ENCODE peak calls at places on chromosomes 1 and 21, in five cellular contexts. S is adrenal gland, H is stomach, C is right lobe of liver, B is gastrocnemius medialis. A is an unnamed sample.

GRCh38 chr1:55107111-55107510 is 67.8 kb downstream of the PCSK9 start:
- DNase-seq in B (no peak), H (no peak), S (no peak), C (no peak), A (no peak)

GRCh38 chr1:220410681-220411080 is 117.3 kb upstream of the MARK1 start:
- DNase-seq in H (no peak), B (no peak), C (no peak), S (no peak), A (no peak)

GRCh38 chr1:245156736-245157505 is 2.1 kb downstream of the KIF26B start:
- DNase-seq in H (peak; percentile 51), S (no peak), C (no peak), B (no peak), A (no peak)

GRCh38 chr1:104706631-104707147 is 957.0 kb downstream of the AMY1C start:
- DNase-seq in S (no peak), B (no peak), H (no peak), C (no peak), A (no peak)

GRCh38 chr1:75855010-75855409 is 58.3 kb downstream of the MSH4 start:
- DNase-seq in B (no peak), S (no peak), H (no peak), C (peak; percentile 50), A (no peak)

GRCh38 chr1:71738256-71738655 is 544.1 kb downstream of the NEGR1 start:
- DNase-seq in C (no peak), H (no peak), S (no peak), B (no peak), A (no peak)

GRCh38 chr1:35544976-35545375 is 12.2 kb downstream of the KIAA0319L start:
- DNase-seq in H (no peak), S (peak; percentile 69), C (peak; percentile 69), B (peak; percentile 67), A (peak; percentile 63)

GRCh38 chr1:65558215-65558614 is 137.7 kb downstream of the LEPR start:
- DNase-seq in B (no peak), H (no peak), C (no peak), S (no peak), A (no peak)

GRCh38 chr1:180905927-180906326 is 6.8 kb upstream of the KIAA1614 start:
- DNase-seq in B (no peak), C (no peak), H (no peak), S (no peak), A (no peak)

GRCh38 chr1:38396606-38397005 is 350.0 kb upstream of the POU3F1 start:
- DNase-seq in C (no peak), B (no peak), S (no peak), H (no peak), A (no peak)

GRCh38 chr1:81703736-81704463 is 96.8 kb upstream of the ADGRL2 start:
- DNase-seq in H (no peak), B (no peak), C (no peak), S (no peak), A (no peak)

GRCh38 chr1:84298688-84299535 is 2.6 kb upstream of the SAMD13 start:
- DNase-seq in S (peak; percentile 54), B (peak; percentile 39), H (peak; percentile 31), C (peak; percentile 48), A (peak; percentile 47)

GRCh38 chr1:30410153-30410851 is 313.1 kb downstream of the MATN1 start:
- DNase-seq in S (no peak), C (no peak), B (no peak), H (peak; percentile 17), A (no peak)

GRCh38 chr1:201141418-201141817 is 12.9 kb downstream of the TMEM9 start:
- DNase-seq in H (no peak), S (no peak), C (no peak), B (peak; percentile 5), A (no peak)

GRCh38 chr1:31904339-31905092 is 33.7 kb downstream of the PTP4A2 start:
- DNase-seq in S (no peak), H (no peak), B (peak; percentile 63), C (no peak), A (peak; percentile 53)

GRCh38 chr1:40789675-40790430 is 6.3 kb downstream of the KCNQ4 start:
- DNase-seq in C (no peak), B (no peak), S (no peak), H (no peak), A (no peak)

GRCh38 chr1:200738348-200738732 is 353 bp upstream of the CAMSAP2 start:
- DNase-seq in H (no peak), S (no peak), C (no peak), B (no peak), A (no peak)

GRCh38 chr1:175839678-175840669 is 96.6 kb upstream of the TNR start:
- DNase-seq in C (no peak), S (no peak), H (no peak), B (no peak), A (no peak)

GRCh38 chr1:19411612-19412011 is 73.7 kb downstream of the CAPZB start:
- DNase-seq in B (no peak), C (no peak), H (no peak), S (no peak), A (no peak)

GRCh38 chr1:37031419-37031818 is 2.9 kb downstream of the GRIK3 start:
- DNase-seq in B (no peak), C (no peak), H (no peak), S (no peak), A (no peak)

GRCh38 chr1:87204441-87204840 is 124.2 kb upstream of the LMO4 start:
- DNase-seq in H (no peak), B (no peak), S (no peak), C (no peak), A (no peak)

GRCh38 chr1:12305377-12305776 is 75.5 kb downstream of the VPS13D start:
- DNase-seq in S (no peak), H (no peak), C (no peak), B (no peak), A (no peak)

GRCh38 chr1:163142152-163142551 is 60.6 kb downstream of the RGS5 start:
- DNase-seq in B (no peak), C (no peak), S (no peak), H (no peak), A (no peak)

GRCh38 chr1:22689505-22689904 is 21.1 kb upstream of the EPHB2 start:
- DNase-seq in B (no peak), C (no peak), H (no peak), S (no peak), A (no peak)

GRCh38 chr1:193335797-193336428 is 149.5 kb upstream of the B3GALT2 start:
- DNase-seq in C (no peak), S (no peak), H (no peak), B (no peak), A (no peak)

GRCh38 chr1:110554871-110555801 is 36.2 kb upstream of the KCNA10 start:
- DNase-seq in H (peak; percentile 53), C (peak; percentile 50), S (peak; percentile 47), B (no peak), A (peak; percentile 50)

GRCh38 chr1:48470506-48470905 is 1.5 kb downstream of the SPATA6 start:
- DNase-seq in C (no peak), S (peak; percentile 49), H (peak; percentile 57), B (peak; percentile 22), A (peak; percentile 37)

GRCh38 chr21:25717491-25718139 is 17.1 kb downstream of the ATP5PF start:
- DNase-seq in S (no peak), B (no peak), H (no peak), C (no peak), A (no peak)

GRCh38 chr1:28449904-28450303 is 55.9 kb upstream of the RCC1 start:
- DNase-seq in B (no peak), S (no peak), H (no peak), C (no peak), A (no peak)

GRCh38 chr1:15489052-15489736 is 13.3 kb downstream of the CELA2B start:
- DNase-seq in S (no peak), B (peak; percentile 17), H (no peak), C (no peak), A (no peak)

GRCh38 chr1:158259117-158259516 is 4.9 kb downstream of the CD1A start:
- DNase-seq in H (no peak), B (no peak), C (no peak), S (no peak), A (no peak)

DNA sequence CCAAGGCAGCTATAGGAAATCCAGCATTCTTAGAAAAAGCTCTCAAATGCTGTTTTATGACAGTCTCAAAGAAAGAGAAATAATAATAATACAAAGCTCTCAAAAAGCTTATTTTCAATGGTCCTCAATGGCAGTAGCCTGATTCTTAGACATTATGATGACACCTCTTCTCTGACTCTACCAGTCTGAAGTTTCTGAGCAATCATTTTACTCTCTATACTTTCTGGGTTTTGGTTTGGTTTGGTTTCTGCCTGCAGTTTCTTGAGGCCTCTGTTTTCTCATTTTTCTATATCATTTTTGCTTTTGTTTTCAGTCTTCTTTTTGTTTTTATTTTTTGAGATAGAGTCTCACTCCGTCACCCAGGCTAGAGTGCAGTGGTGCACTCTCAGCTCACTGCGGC is 50.2 kb upstream of the TBX15 start:
- DNase-seq in B (no peak), C (no peak), H (no peak), S (no peak), A (no peak)
- TF ChIP-seq POLR2A in B (no peak), C (no peak), H (no peak), S (no peak), A (no peak)

GRCh38 chr1:100087396-100087795 is 45.3 kb downstream of the SASS6 start:
- DNase-seq in S (no peak), B (no peak), H (no peak), C (no peak), A (no peak)
- H3K36me3 ChIP-seq in S (peaks cover 12% of the 10 kb centered on the region), B (peaks cover 13% of the 10 kb centered on the region), H (peaks cover 31% of the 10 kb centered on the region), C (no peaks in the 10 kb centered on the region), A (peaks cover 49% of the 10 kb centered on the region)

DNA sequence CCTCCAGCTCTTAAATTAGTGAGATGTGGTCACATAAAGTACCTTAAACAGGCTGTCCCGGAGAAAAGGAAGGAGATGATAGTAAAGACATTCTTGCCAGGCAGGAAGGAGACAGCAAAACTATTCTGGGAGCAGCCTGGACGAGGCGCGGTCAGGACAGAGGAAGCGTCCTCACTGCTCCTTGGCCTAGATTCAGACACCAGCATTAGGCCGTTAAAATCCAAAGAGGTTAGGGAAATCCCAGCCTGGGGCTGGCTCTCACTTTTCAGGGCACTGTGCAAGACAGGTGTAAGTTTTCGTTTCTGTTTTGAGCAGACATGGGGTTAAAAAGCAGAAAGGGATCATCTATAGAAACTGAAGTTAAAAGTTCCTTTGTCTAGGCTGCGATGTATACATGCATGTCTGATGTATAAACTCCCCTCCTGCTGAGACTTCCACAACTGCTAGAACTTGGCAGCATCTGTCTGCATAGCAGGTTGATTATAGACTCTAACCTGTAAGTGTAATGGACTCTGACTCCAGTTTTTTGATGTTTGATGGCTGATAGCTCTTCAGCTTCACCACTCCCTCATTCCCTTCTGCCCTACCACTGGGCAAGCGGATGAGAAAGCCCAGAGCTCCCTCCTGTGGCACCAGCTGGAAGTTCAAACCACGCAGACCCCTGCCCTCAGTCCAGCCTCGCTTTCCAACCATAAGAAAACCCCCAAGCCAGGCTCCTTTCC is 21.5 kb downstream of the STPG1 start:
- DNase-seq in B (peak; percentile 54), H (peak; percentile 64), S (peak; percentile 70), C (peak; percentile 79), A (peak; percentile 63)
- TF ChIP-seq POLR2A in B (no peak), H (no peak), S (no peak), C (no peak), A (no peak)

DNA sequence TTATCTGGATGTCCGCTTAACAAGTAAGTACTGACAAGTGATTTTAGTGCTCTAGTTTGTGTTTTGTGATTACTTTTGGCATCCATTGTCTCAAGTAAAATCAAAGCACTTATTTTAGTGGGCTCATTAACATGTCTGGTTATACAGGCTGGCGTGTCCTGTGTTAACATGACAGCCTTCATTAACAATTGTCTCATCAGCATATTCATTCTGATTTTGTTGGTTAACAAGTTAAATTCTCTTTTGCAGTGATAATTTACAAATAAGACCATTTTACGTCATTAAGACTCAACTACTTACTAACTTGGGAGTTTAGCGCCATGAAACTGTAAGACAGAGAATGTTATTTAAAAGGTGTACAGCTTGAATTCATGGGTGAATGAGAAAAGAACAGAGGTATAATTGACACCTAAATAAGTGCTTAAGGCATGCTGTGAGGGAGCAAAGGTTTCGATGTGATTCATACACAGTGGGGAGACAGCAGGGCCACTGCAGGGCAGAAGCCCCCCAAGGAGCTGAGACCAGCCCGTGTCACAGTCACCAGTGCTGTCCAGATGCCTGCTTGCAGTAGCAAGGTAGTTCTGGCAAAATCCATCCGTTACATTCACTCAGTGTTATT is 22.4 kb downstream of the TAF5L start:
- DNase-seq in C (no peak), B (no peak), H (no peak), S (no peak), A (no peak)
- H3K36me3 ChIP-seq in C (peaks cover 45% of the 10 kb centered on the region), B (peaks cover 71% of the 10 kb centered on the region), H (peaks cover 84% of the 10 kb centered on the region), S (peaks cover 40% of the 10 kb centered on the region), A (peaks cover 11% of the 10 kb centered on the region)